ENCODE peak calls at places on chromosomes 2 and 18, in seven cellular contexts. T is PC-3, W is mammary epithelial cell, Y is brain microvascular endothelial cell, P is HCT116, E is right lobe of liver, Z is GM06990. S is an unnamed sample.

GRCh38 chr2:202072226-202072625 is 829 bp upstream of the KIAA2012 start:
- DNase-seq in T (peak; percentile 17), W (no peak), Y (no peak), P (no peak), E (no peak), Z (no peak), S (no peak)

GRCh38 chr2:32783468-32783867 is 155.6 kb downstream of the TTC27 start:
- DNase-seq in T (no peak), W (no peak), Y (no peak), P (no peak), E (no peak), Z (no peak), S (no peak)

GRCh38 chr18:47485221-47485797 is 233.8 kb upstream of the SKOR2 start:
- DNase-seq in T (no peak), W (no peak), Y (no peak), P (no peak), E (no peak), Z (no peak), S (no peak)

GRCh38 chr2:182426082-182426914 is 538 bp downstream of the PDE1A start:
- DNase-seq in T (no peak), W (no peak), Y (no peak), P (no peak), E (no peak), Z (no peak), S (peak; percentile 7)

GRCh38 chr2:157874997-157875719 is 972 bp downstream of the ACVR1 start:
- DNase-seq in T (peak; percentile 66), W (peak; percentile 84), Y (peak; percentile 53), P (no peak), E (peak; percentile 63), Z (no peak), S (peak; percentile 79)

GRCh38 chr2:121999273-121999672 is 243.8 kb downstream of the TSN start:
- DNase-seq in T (peak; percentile 9), W (peak; percentile 6), Y (peak; percentile 73), P (no peak), E (no peak), Z (no peak), S (peak; percentile 12)

GRCh38 chr2:185208261-185208660 is 530.3 kb upstream of the FSIP2 start:
- DNase-seq in T (peak; percentile 70), W (peak; percentile 38), Y (peak; percentile 32), P (peak; percentile 45), E (no peak), Z (no peak), S (peak; percentile 49)

GRCh38 chr18:80200932-80201672 is 46.2 kb downstream of the PARD6G start:
- DNase-seq in T (no peak), W (no peak), Y (no peak), P (no peak), E (no peak), Z (no peak), S (no peak)

GRCh38 chr2:100982431-100982861 is 19.6 kb upstream of the RPL31 start:
- DNase-seq in T (no peak), W (no peak), Y (no peak), P (no peak), E (no peak), Z (no peak), S (no peak)

GRCh38 chr2:230356084-230356483 is 29.1 kb downstream of the SP140L start:
- DNase-seq in T (no peak), W (no peak), Y (no peak), P (no peak), E (no peak), Z (no peak), S (no peak)

GRCh38 chr2:100880730-100881129 is 60.8 kb downstream of the NPAS2 start:
- DNase-seq in T (no peak), W (no peak), Y (peak; percentile 72), P (no peak), E (no peak), Z (no peak), S (no peak)

DNA sequence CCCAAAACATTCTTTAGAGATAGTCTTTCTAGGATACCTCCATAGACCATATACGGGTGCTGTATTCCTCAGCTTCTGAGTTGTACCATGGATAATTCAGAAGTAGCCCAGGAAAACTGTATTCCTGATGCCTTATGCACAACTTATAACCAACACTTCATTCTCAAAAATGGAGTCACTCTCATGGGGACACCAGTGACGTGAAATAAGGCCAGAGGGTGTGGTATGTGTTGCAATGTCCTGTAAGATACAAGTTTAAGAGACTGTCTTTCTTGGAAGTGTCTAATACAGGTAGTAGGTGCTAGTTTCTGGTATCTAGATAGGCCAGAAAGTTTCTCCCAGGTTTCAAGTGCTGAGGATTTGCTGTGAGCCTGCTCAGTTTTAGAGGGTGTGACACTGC is 36.1 kb downstream of the COX7A2L start:
- DNase-seq in T (no peak), W (no peak), Y (no peak), P (no peak), E (no peak), Z (no peak), S (no peak)
- H3K36me3 ChIP-seq in T (peaks cover 14% of the 10 kb centered on the region), W (peaks cover 5% of the 10 kb centered on the region), Y (peaks cover 8% of the 10 kb centered on the region), P (peaks cover 20% of the 10 kb centered on the region), E (peaks cover 9% of the 10 kb centered on the region), Z (peaks cover 5% of the 10 kb centered on the region), S (peaks cover 2% of the 10 kb centered on the region)

GRCh38 chr2:168246483-168247340 is 683 bp downstream of the STK39 start:
- DNase-seq in T (peak; percentile 54), W (peak; percentile 51), Y (peak; percentile 64), P (no peak), E (peak; percentile 77), Z (peak; percentile 37), S (peak; percentile 45)

GRCh38 chr2:168244318-168244717 is 3.1 kb downstream of the STK39 start:
- DNase-seq in T (peak; percentile 35), W (peak; percentile 76), Y (no peak), P (no peak), E (no peak), Z (no peak), S (peak; percentile 95)

GRCh38 chr2:168247341-168248305 is at the start of gene STK39:
- DNase-seq in T (peak; percentile 80), W (peak; percentile 79), Y (peak; percentile 40), P (peak; percentile 45), E (peak; percentile 74), Z (peak; percentile 52), S (peak; percentile 43)

GRCh38 chr2:168245074-168245825 is 2.1 kb downstream of the STK39 start:
- DNase-seq in T (peak; percentile 60), W (no peak), Y (no peak), P (no peak), E (no peak), Z (no peak), S (peak; percentile 68)

GRCh38 chr2:168246072-168246482 is 1.3 kb downstream of the STK39 start:
- DNase-seq in T (no peak), W (peak; percentile 60), Y (no peak), P (no peak), E (no peak), Z (no peak), S (no peak)
- H3K4me3 ChIP-seq in T (peak overlapping the region; percentile 98), W (peak overlapping the region; percentile 66), Y (peak overlapping the region; percentile 76), P (peak overlapping the region; percentile 75), E (peak overlapping the region; percentile 57), Z (no peak overlapping the region), S (peak overlapping the region; percentile 66)

DNA sequence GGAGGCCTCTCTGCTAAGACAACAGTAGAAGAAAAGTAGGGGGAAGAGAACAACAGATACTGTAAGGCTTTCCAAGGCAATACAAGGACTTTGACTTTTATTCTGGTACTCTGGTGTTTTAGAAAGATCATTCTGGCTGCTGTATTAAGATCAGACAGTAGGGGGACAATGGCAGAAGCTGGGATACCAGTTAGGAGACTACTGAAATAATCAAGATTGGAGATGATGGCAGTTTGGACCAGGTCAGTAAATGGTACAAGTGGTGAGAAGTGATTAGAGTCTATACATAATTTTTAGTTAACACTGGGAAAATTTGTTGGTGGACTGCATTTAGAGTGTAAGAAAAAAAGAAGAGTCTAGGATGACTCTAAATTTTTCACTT is 139.7 kb downstream of the ROCK1 start:
- DNase-seq in T (peak; percentile 59), W (peak; percentile 17), Y (peak; percentile 53), P (peak; percentile 16), E (no peak), Z (no peak), S (peak; percentile 26)
- TF ChIP-seq CTCF in T (peak; percentile 69), W (peak; percentile 60), Y (peak; percentile 68), P (no peak), E (peak; percentile 45), Z (peak; percentile 53), S (peak; percentile 40)

GRCh38 chr2:96273763-96274162 is 7.7 kb downstream of the CIAO1 start:
- DNase-seq in T (no peak), W (no peak), Y (no peak), P (no peak), E (no peak), Z (no peak), S (no peak)
- H3K36me3 ChIP-seq in T (peaks cover 53% of the 10 kb centered on the region), W (peaks cover 33% of the 10 kb centered on the region), Y (peaks cover 53% of the 10 kb centered on the region), P (peaks cover 54% of the 10 kb centered on the region), E (peaks cover 47% of the 10 kb centered on the region), Z (peaks cover 45% of the 10 kb centered on the region), S (peaks cover 33% of the 10 kb centered on the region)

GRCh38 chr2:27866237-27866636 is 23.9 kb downstream of the RBKS start:
- DNase-seq in T (no peak), W (no peak), Y (no peak), P (no peak), E (no peak), Z (no peak), S (no peak)
- H3K4me3 ChIP-seq in T (no peak overlapping the region), W (no peak overlapping the region), Y (no peak overlapping the region), P (no peak overlapping the region), E (no peak overlapping the region), Z (no peak overlapping the region), S (no peak overlapping the region)

GRCh38 chr2:38922902-38923301 is 33.2 kb downstream of the ARHGEF33 start:
- DNase-seq in T (no peak), W (no peak), Y (no peak), P (no peak), E (no peak), Z (no peak), S (no peak)

GRCh38 chr2:38922389-38922788 is 32.7 kb downstream of the ARHGEF33 start:
- DNase-seq in T (no peak), W (no peak), Y (no peak), P (no peak), E (no peak), Z (no peak), S (no peak)

GRCh38 chr2:38930600-38930999 is 40.9 kb downstream of the ARHGEF33 start:
- DNase-seq in T (no peak), W (no peak), Y (no peak), P (no peak), E (no peak), Z (no peak), S (no peak)

DNA sequence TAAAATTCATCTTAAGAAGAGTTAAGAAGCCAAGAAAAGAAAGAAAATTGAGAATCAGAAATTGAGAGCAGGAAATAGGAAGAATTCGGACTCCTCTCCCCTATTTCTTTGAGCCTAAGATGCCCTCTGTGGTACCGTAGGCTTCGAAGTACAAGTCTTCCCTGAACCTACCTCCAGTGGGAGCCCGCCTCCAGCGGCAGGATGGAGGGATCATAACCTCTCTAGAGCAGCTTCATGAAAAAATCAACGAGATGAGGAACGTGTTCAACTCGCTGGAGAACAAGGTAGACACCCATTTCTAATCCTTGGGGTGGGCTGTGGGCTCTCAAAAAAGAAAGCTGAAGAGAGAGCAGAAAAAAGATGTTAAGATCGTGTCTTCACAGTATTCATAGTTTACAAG is 36.3 kb downstream of the ARHGEF33 start:
- DNase-seq in T (no peak), W (no peak), Y (no peak), P (no peak), E (no peak), Z (no peak), S (no peak)
- TF ChIP-seq CTCF in T (no peak), W (no peak), Y (peak; percentile 24), P (no peak), E (no peak), Z (no peak), S (peak; percentile 5)